ENCODE peak calls at places on chromosomes 16 and 17, in eight cellular contexts. Z, N, S, F, I, B, X and P are unnamed samples.

GRCh38 chr17:44792276-44792675 is 33.5 kb downstream of the ADAM11 start:
- DNase-seq in Z (no peak), N (no peak), S (no peak), F (no peak), I (no peak), B (peak; percentile 26), X (no peak), P (peak; percentile 42)

GRCh38 chr17:77439382-77440013 is 298.7 kb downstream of the SEC14L1 start:
- DNase-seq in Z (no peak), N (no peak), S (no peak), F (no peak), I (no peak), B (no peak), X (no peak), P (no peak)

GRCh38 chr17:75691371-75692290 is 24.5 kb downstream of the SAP30BP start:
- DNase-seq in Z (peak; percentile 13), N (no peak), S (peak; percentile 26), F (no peak), I (no peak), B (no peak), X (peak; percentile 60), P (no peak)

GRCh38 chr17:58331815-58332719 is 3.5 kb upstream of the TSPOAP1 start:
- DNase-seq in Z (peak; percentile 88), N (no peak), S (no peak), F (peak; percentile 64), I (no peak), B (no peak), X (peak; percentile 95), P (no peak)

GRCh38 chr16:17266606-17267313 is 204.0 kb downstream of the XYLT1 start:
- DNase-seq in Z (no peak), N (no peak), S (no peak), F (no peak), I (no peak), B (no peak), X (no peak), P (no peak)

GRCh38 chr16:72051818-72052217 is 2.5 kb upstream of the HP start:
- DNase-seq in Z (no peak), N (no peak), S (no peak), F (no peak), I (no peak), B (no peak), X (no peak), P (no peak)

GRCh38 chr17:65278050-65278819 is 141.1 kb downstream of the RGS9 start:
- DNase-seq in Z (no peak), N (peak; percentile 58), S (peak; percentile 88), F (peak; percentile 18), I (peak; percentile 82), B (no peak), X (peak; percentile 34), P (peak; percentile 65)

GRCh38 chr17:3556905-3557767 is 476 bp downstream of the TRPV3 start:
- DNase-seq in Z (no peak), N (no peak), S (no peak), F (no peak), I (no peak), B (no peak), X (no peak), P (no peak)

GRCh38 chr17:60916043-60916442 is 238.4 kb downstream of the BCAS3 start:
- DNase-seq in Z (no peak), N (no peak), S (no peak), F (no peak), I (no peak), B (no peak), X (no peak), P (peak; percentile 13)

GRCh38 chr17:31680126-31680525 is 178.9 kb downstream of the COPRS start:
- DNase-seq in Z (no peak), N (no peak), S (no peak), F (no peak), I (no peak), B (no peak), X (peak; percentile 26), P (no peak)

GRCh38 chr17:27282054-27282501 is 11.8 kb upstream of the WSB1 start:
- DNase-seq in Z (no peak), N (no peak), S (no peak), F (no peak), I (no peak), B (no peak), X (no peak), P (no peak)

GRCh38 chr16:68790130-68790761 is 53.1 kb upstream of the TANGO6 start:
- DNase-seq in Z (no peak), N (no peak), S (peak; percentile 20), F (no peak), I (no peak), B (no peak), X (no peak), P (peak; percentile 93)

GRCh38 chr17:52026075-52026474 is 132.4 kb downstream of the CA10 start:
- DNase-seq in Z (no peak), N (no peak), S (no peak), F (no peak), I (no peak), B (no peak), X (no peak), P (no peak)

GRCh38 chr17:50206604-50207293 is 5.3 kb upstream of the COL1A1 start:
- DNase-seq in Z (no peak), N (no peak), S (peak; percentile 85), F (no peak), I (peak; percentile 31), B (no peak), X (no peak), P (no peak)

GRCh38 chr16:87336850-87337240 is 19.7 kb upstream of the C16orf95 start:
- DNase-seq in Z (no peak), N (no peak), S (no peak), F (no peak), I (no peak), B (no peak), X (no peak), P (no peak)

GRCh38 chr16:16140537-16140936 is 82.8 kb downstream of the ABCC6 start:
- DNase-seq in Z (no peak), N (no peak), S (no peak), F (no peak), I (no peak), B (no peak), X (no peak), P (no peak)

GRCh38 chr17:1492249-1493206 is at the start of gene MYO1C:
- DNase-seq in Z (no peak), N (no peak), S (peak; percentile 48), F (peak; percentile 59), I (no peak), B (no peak), X (no peak), P (no peak)

GRCh38 chr16:85398688-85399582 is 214.2 kb upstream of the GSE1 start:
- DNase-seq in Z (no peak), N (no peak), S (no peak), F (no peak), I (no peak), B (no peak), X (no peak), P (no peak)

GRCh38 chr17:7141824-7142223 is 27.2 kb upstream of the ASGR2 start:
- DNase-seq in Z (no peak), N (no peak), S (no peak), F (no peak), I (no peak), B (no peak), X (no peak), P (no peak)